ENCODE peak calls at places on chromosome 16, in four cellular contexts. K is ovary, B is uterus, L is fibroblast of lung. P is an unnamed sample.

GRCh38 chr16:56202036-56202435 is 10.7 kb downstream of the GNAO1 start:
- DNase-seq in L (no peak), B (no peak), K (no peak), P (no peak)

GRCh38 chr16:3328643-3329042 is 23.3 kb downstream of the ZNF75A start:
- DNase-seq in B (no peak), L (no peak), K (no peak), P (no peak)

GRCh38 chr16:88783391-88784073 is 1.5 kb downstream of the PIEZO1 start:
- DNase-seq in L (peak), B (peak), K (no peak), P (no peak)

GRCh38 chr16:22356930-22357634 is 17.3 kb downstream of the CDR2 start:
- DNase-seq in B (no peak), K (no peak), L (no peak), P (no peak)

GRCh38 chr16:13935408-13935807 is 15.5 kb downstream of the ERCC4 start:
- DNase-seq in L (no peak), K (no peak), B (no peak), P (no peak)

GRCh38 chr16:56675685-56676210 is 6.1 kb downstream of the MT1H start:
- DNase-seq in B (no peak), L (no peak), K (no peak), P (no peak)

GRCh38 chr16:57826706-57827625 is 24.7 kb upstream of the KIFC3 start:
- DNase-seq in K (peak), B (no peak), L (no peak), P (no peak)

GRCh38 chr16:27387724-27388123 is 14.2 kb upstream of the IL21R start:
- DNase-seq in B (no peak), K (no peak), L (no peak), P (no peak)

GRCh38 chr16:88633684-88634140 is 4.7 kb upstream of the IL17C start:
- DNase-seq in K (peak), L (no peak), B (no peak), P (no peak)

GRCh38 chr16:5442986-5443385 is 345.4 kb upstream of the EEF2KMT start:
- DNase-seq in L (no peak), K (no peak), B (no peak), P (no peak)

GRCh38 chr16:5444181-5444580 is 346.6 kb upstream of the EEF2KMT start:
- DNase-seq in L (no peak), B (no peak), K (no peak), P (no peak)

GRCh38 chr16:5438591-5438990 is 341.0 kb upstream of the EEF2KMT start:
- DNase-seq in B (no peak), K (no peak), L (no peak), P (no peak)

GRCh38 chr16:5446623-5447240 is 349.1 kb upstream of the EEF2KMT start:
- DNase-seq in B (no peak), K (no peak), L (no peak), P (no peak)

GRCh38 chr16:5442054-5442453 is 344.5 kb upstream of the EEF2KMT start:
- DNase-seq in B (no peak), L (no peak), K (no peak), P (no peak)
- TF ChIP-seq CTCF in B (no peak), L (no peak), K (no peak), P (no peak)

GRCh38 chr16:77786448-77786847 is 1.9 kb upstream of the VAT1L start:
- DNase-seq in K (no peak), B (no peak), L (no peak), P (no peak)

GRCh38 chr16:77787452-77787851 is 912 bp upstream of the VAT1L start:
- DNase-seq in K (no peak), B (no peak), L (no peak), P (no peak)

GRCh38 chr16:77785365-77785764 is 3.0 kb upstream of the VAT1L start:
- DNase-seq in B (no peak), K (no peak), L (no peak), P (no peak)

GRCh38 chr16:77782694-77783093 is 5.7 kb upstream of the VAT1L start:
- DNase-seq in K (no peak), B (no peak), L (peak), P (no peak)

GRCh38 chr16:77784441-77785356 is 3.7 kb upstream of the VAT1L start:
- DNase-seq in K (no peak), L (no peak), B (no peak), P (no peak)
- TF ChIP-seq CTCF in K (no peak), L (peak), B (no peak), P (peak)

GRCh38 chr16:23640669-23640958 is 496 bp downstream of the PALB2 start:
- DNase-seq in L (peak), B (no peak), K (no peak), P (no peak)

GRCh38 chr16:23642246-23642774 is 1.0 kb downstream of the DCTN5 start:
- DNase-seq in L (no peak), B (no peak), K (no peak), P (no peak)

GRCh38 chr16:23635958-23636357 is 5.2 kb downstream of the PALB2 start:
- DNase-seq in L (no peak), B (no peak), K (no peak), P (no peak)

GRCh38 chr16:23640959-23641765 is at the start of the genes DCTN5 and PALB2:
- DNase-seq in L (peak), B (peak), K (peak), P (peak)
- TF ChIP-seq CTCF in L (no peak), B (peak), K (no peak), P (no peak)

DNA sequence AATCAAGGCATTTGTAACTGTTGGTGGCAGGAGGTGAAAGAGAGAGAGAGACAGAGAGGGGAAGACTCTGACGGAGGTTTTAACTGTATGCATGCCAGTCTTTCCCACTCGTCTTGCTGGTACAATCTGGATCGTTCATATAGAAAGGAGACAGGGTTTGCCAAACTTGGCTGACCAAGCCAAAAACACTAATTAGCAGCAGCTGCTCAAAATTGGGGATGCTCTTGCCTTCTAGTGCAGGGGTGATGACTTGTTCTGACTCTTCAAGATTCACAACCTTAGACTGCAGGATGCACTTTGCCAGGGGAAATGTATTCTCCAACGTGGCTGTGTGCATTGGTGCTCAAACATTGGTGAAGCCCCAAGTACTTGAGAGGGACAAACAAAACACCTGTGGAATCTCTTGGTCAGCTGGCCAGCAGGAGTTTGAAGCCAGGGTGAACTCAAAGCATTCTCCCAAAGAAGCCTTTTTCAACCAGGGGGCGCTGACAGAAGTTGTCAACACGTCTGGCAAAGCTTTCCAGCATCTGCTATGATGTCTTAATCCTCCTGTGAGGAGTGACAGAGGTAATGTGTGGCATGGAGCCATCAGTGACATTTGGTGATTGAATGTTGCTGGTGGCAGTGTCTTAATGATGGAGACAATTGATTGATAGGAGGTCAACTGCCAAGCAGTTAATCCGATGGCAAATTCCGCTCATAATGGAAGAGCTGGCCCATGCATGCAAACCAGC is 257.8 kb upstream of the HSBP1 start:
- DNase-seq in B (no peak), L (no peak), K (no peak), P (no peak)
- TF ChIP-seq CTCF in B (no peak), L (no peak), K (no peak), P (no peak)

GRCh38 chr16:87190288-87191240 is 126.6 kb downstream of the C16orf95 start:
- DNase-seq in K (no peak), L (no peak), B (no peak), P (no peak)
- TF ChIP-seq CTCF in K (no peak), L (no peak), B (no peak), P (no peak)

DNA sequence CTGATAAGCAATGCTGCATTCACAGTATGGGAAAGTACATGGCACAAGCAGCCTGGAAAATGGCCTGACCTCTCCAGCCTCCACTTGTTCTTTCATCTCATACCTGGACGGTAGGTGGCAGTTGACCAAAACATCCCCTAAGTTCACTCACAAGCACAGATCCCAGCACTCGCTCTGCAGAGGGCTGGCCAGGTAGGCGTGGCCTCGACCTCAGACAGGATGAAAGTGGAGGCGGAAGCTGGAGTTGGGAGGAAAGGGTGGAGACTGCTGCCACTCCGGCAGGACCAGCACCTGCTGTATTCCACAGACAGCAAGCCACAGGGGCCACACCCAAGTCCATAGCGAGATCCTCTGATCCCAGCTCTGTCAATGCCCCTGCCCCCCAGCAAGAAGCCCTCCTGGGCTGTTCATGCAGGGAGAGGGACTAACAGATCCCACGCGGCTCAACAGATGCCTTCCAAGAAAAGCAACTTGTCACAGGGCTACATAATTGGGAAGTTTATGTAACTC is 31.3 kb downstream of the ZCCHC14 start:
- DNase-seq in K (peak), B (peak), L (no peak), P (no peak)
- TF ChIP-seq CTCF in K (no peak), B (peak), L (no peak), P (no peak)

P was measured in CD14-positive monocyte.